ENCODE peak calls at places on chromosomes 5 and 9, in nine cellular contexts. One of them, this sample, is unnamed.

GRCh38 chr9:98806394-98807069 is 938 bp upstream of the GALNT12 start:
- DNase-seq in NB4: no peak
- DNase-seq in GM12891: no peak
- DNase-seq in sigmoid colon: peak
- DNase-seq in IMR-90: peak
- DNase-seq in K562: no peak
- DNase-seq in ovary: no peak
- DNase-seq in adrenal gland: no peak
- DNase-seq in heart left ventricle: no peak
- DNase-seq in this sample: no peak

GRCh38 chr9:117616436-117616835 is 87.8 kb upstream of the TLR4 start:
- DNase-seq in IMR-90: no peak
- DNase-seq in heart left ventricle: no peak
- DNase-seq in adrenal gland: no peak
- DNase-seq in K562: no peak
- DNase-seq in NB4: no peak
- DNase-seq in ovary: no peak
- DNase-seq in sigmoid colon: no peak
- DNase-seq in GM12891: no peak
- DNase-seq in this sample: no peak

GRCh38 chr9:98807811-98808195 is 333 bp downstream of the GALNT12 start:
- DNase-seq in sigmoid colon: peak
- DNase-seq in NB4: peak
- DNase-seq in IMR-90: no peak
- DNase-seq in heart left ventricle: no peak
- DNase-seq in GM12891: peak
- DNase-seq in ovary: no peak
- DNase-seq in adrenal gland: no peak
- DNase-seq in K562: no peak
- DNase-seq in this sample: no peak

GRCh38 chr9:101462558-101462957 is 27.0 kb upstream of the ALDOB start:
- DNase-seq in ovary: no peak
- DNase-seq in K562: peak
- DNase-seq in IMR-90: peak
- DNase-seq in adrenal gland: peak
- DNase-seq in heart left ventricle: no peak
- DNase-seq in NB4: no peak
- DNase-seq in sigmoid colon: no peak
- DNase-seq in GM12891: no peak
- DNase-seq in this sample: peak

GRCh38 chr5:4879693-4880303 is 260.3 kb upstream of the ADAMTS16 start:
- DNase-seq in NB4: peak
- DNase-seq in GM12891: peak
- DNase-seq in adrenal gland: peak
- DNase-seq in ovary: peak
- DNase-seq in heart left ventricle: peak
- DNase-seq in IMR-90: peak
- DNase-seq in sigmoid colon: peak
- DNase-seq in K562: peak
- DNase-seq in this sample: peak

GRCh38 chr5:55438931-55439477 is 95.8 kb downstream of the PLPP1 start:
- DNase-seq in adrenal gland: peak
- DNase-seq in GM12891: no peak
- DNase-seq in K562: no peak
- DNase-seq in ovary: no peak
- DNase-seq in sigmoid colon: peak
- DNase-seq in IMR-90: peak
- DNase-seq in heart left ventricle: no peak
- DNase-seq in NB4: no peak
- DNase-seq in this sample: no peak

GRCh38 chr9:127543221-127543620 is 68.9 kb upstream of the STXBP1 start:
- DNase-seq in K562: no peak
- DNase-seq in NB4: no peak
- DNase-seq in heart left ventricle: no peak
- DNase-seq in sigmoid colon: no peak
- DNase-seq in adrenal gland: no peak
- DNase-seq in ovary: no peak
- DNase-seq in IMR-90: no peak
- DNase-seq in GM12891: no peak
- DNase-seq in this sample: no peak

GRCh38 chr9:84697494-84698114 is 28.1 kb downstream of the NTRK2 start:
- DNase-seq in IMR-90: peak
- DNase-seq in K562: peak
- DNase-seq in ovary: peak
- DNase-seq in GM12891: peak
- DNase-seq in heart left ventricle: peak
- DNase-seq in adrenal gland: peak
- DNase-seq in sigmoid colon: no peak
- DNase-seq in NB4: peak
- DNase-seq in this sample: peak

GRCh38 chr5:79025054-79025465 is 40.0 kb upstream of the ARSB start:
- DNase-seq in sigmoid colon: peak
- DNase-seq in adrenal gland: peak
- DNase-seq in K562: peak
- DNase-seq in ovary: peak
- DNase-seq in GM12891: no peak
- DNase-seq in heart left ventricle: peak
- DNase-seq in NB4: peak
- DNase-seq in IMR-90: peak
- DNase-seq in this sample: peak

GRCh38 chr9:68560131-68560844 is 19.6 kb upstream of the TMEM252 start:
- DNase-seq in heart left ventricle: peak
- DNase-seq in K562: peak
- DNase-seq in sigmoid colon: peak
- DNase-seq in GM12891: no peak
- DNase-seq in IMR-90: peak
- DNase-seq in ovary: peak
- DNase-seq in adrenal gland: peak
- DNase-seq in NB4: peak
- DNase-seq in this sample: peak

GRCh38 chr5:73448451-73449136 is at the start of gene FOXD1:
- DNase-seq in IMR-90: peak
- DNase-seq in adrenal gland: peak
- DNase-seq in ovary: peak
- DNase-seq in sigmoid colon: peak
- DNase-seq in GM12891: no peak
- DNase-seq in K562: peak
- DNase-seq in NB4: peak
- DNase-seq in heart left ventricle: peak
- DNase-seq in this sample: peak

GRCh38 chr9:127555830-127556820 is 56.0 kb upstream of the STXBP1 start:
- DNase-seq in sigmoid colon: peak
- DNase-seq in ovary: peak
- DNase-seq in heart left ventricle: no peak
- DNase-seq in adrenal gland: peak
- DNase-seq in GM12891: no peak
- DNase-seq in IMR-90: peak
- DNase-seq in K562: peak
- DNase-seq in NB4: peak
- DNase-seq in this sample: peak

GRCh38 chr9:69139596-69139995 is 34.5 kb upstream of the TJP2 start:
- DNase-seq in adrenal gland: no peak
- DNase-seq in K562: no peak
- DNase-seq in sigmoid colon: no peak
- DNase-seq in NB4: no peak
- DNase-seq in ovary: no peak
- DNase-seq in IMR-90: no peak
- DNase-seq in heart left ventricle: no peak
- DNase-seq in GM12891: no peak
- DNase-seq in this sample: no peak

GRCh38 chr5:10857333-10857723 is 96.3 kb upstream of the DAP start:
- DNase-seq in IMR-90: no peak
- DNase-seq in adrenal gland: no peak
- DNase-seq in NB4: peak
- DNase-seq in heart left ventricle: no peak
- DNase-seq in GM12891: no peak
- DNase-seq in K562: no peak
- DNase-seq in sigmoid colon: no peak
- DNase-seq in ovary: no peak
- DNase-seq in this sample: no peak

GRCh38 chr5:82594097-82594496 is 315.9 kb upstream of the RPS23 start:
- DNase-seq in K562: no peak
- DNase-seq in heart left ventricle: no peak
- DNase-seq in NB4: no peak
- DNase-seq in GM12891: no peak
- DNase-seq in adrenal gland: no peak
- DNase-seq in ovary: no peak
- DNase-seq in sigmoid colon: no peak
- DNase-seq in IMR-90: peak
- DNase-seq in this sample: no peak

GRCh38 chr9:83538172-83538889 is at the start of gene FRMD3:
- DNase-seq in heart left ventricle: peak
- DNase-seq in IMR-90: peak
- DNase-seq in sigmoid colon: peak
- DNase-seq in NB4: no peak
- DNase-seq in K562: no peak
- DNase-seq in GM12891: peak
- DNase-seq in ovary: peak
- DNase-seq in adrenal gland: peak
- DNase-seq in this sample: peak

GRCh38 chr9:85433046-85433445 is 308.7 kb downstream of the AGTPBP1 start:
- DNase-seq in NB4: no peak
- DNase-seq in sigmoid colon: no peak
- DNase-seq in adrenal gland: no peak
- DNase-seq in ovary: no peak
- DNase-seq in IMR-90: no peak
- DNase-seq in heart left ventricle: no peak
- DNase-seq in GM12891: no peak
- DNase-seq in K562: no peak
- DNase-seq in this sample: no peak

DNA sequence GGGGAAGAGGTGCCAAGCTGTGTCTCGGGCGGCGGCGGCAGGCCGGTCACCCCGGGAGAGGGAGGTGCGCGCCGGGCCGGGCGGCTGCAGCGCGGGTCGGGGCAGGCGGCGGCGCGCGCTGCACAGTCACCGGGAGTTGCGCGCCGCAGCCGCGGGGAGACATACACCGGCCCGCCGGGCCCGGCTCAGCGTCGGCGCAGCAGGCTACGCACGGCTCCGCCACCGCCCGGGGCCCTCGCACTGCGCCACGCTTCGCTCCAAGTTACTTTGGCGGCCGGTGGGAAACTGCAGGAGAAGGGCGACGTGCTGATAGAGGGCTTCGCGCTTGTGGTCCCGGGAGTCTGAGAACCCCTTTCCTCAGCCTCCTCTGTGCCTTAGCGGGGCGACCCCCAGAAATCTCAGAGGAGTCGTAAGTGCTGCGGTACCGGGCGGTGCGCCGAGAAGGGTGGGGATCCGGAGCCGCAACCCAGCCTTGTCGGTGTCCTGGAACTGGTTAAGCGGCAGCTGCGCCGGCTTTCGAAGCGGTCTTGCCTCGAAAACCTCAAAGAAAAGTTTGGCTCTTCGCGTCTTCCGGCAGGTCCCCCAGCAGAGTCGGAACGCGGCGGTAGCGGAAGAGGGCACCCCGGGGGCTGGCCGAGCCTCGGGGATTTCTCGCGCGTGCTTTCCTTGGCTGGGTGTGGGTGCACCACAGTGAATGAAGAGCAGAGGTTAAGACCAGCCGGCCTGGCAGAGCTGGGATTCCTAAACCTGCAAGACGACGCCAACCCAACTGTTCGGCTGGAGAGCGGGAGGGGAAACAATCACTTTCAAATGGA is at the start of gene EFNA5:
- DNase-seq in sigmoid colon: peak
- DNase-seq in heart left ventricle: peak
- DNase-seq in IMR-90: peak
- DNase-seq in K562: no peak
- DNase-seq in ovary: peak
- DNase-seq in adrenal gland: peak
- DNase-seq in GM12891: peak
- DNase-seq in NB4: peak
- DNase-seq in this sample: peak
- TF ChIP-seq POLR2A in sigmoid colon: no peak
- TF ChIP-seq POLR2A in heart left ventricle: no peak
- TF ChIP-seq POLR2A in IMR-90: no peak
- TF ChIP-seq POLR2A in K562: no peak
- TF ChIP-seq POLR2A in ovary: no peak
- TF ChIP-seq POLR2A in adrenal gland: no peak
- TF ChIP-seq POLR2A in GM12891: no peak
- TF ChIP-seq POLR2A in NB4: no peak
- TF ChIP-seq POLR2A in this sample: peak

DNA sequence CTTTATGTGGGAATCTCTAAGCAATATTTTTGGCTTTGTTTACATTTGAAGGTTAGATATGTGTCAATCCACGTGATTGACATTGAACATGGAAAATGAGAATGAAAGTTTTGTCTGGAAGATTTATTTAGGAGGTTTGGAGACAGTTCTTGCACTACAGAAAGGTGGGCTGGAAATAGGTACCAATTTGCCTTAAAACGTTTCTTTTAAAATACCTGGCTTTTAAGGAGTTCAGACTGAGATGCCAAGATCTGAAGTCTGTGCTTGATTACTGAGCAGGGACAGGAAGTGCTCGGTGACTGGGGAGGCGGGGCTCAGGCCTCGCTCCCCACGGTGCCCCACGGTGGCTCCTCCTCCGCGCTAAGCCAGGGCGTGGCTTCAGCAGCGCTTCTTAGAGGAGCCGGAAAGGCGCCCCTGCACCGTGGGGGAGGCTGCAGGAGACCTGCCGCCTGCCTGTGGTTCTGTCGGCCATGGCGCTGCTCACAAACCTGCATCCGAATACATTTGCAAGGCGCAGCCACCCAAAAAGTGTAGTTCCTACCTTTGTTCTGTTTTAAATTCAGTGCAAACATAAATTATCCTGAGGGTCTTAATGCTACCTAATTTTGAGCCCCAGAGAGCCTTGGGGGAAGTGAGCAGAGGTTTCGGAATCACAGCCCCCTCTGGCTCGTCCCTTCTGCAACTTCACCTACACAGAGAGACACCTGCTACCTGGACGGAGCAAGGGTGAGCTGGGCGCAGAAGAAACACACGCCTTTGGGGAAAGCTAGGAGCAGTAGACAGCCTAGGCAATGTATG is 49.2 kb downstream of the USP20 start:
- DNase-seq in NB4: peak
- DNase-seq in ovary: peak
- DNase-seq in sigmoid colon: peak
- DNase-seq in K562: peak
- DNase-seq in GM12891: peak
- DNase-seq in IMR-90: peak
- DNase-seq in adrenal gland: peak
- DNase-seq in heart left ventricle: peak
- DNase-seq in this sample: peak
- TF ChIP-seq POLR2A in NB4: peak
- TF ChIP-seq POLR2A in ovary: no peak
- TF ChIP-seq POLR2A in sigmoid colon: no peak
- TF ChIP-seq POLR2A in K562: no peak
- TF ChIP-seq POLR2A in GM12891: peak
- TF ChIP-seq POLR2A in IMR-90: no peak
- TF ChIP-seq POLR2A in adrenal gland: peak
- TF ChIP-seq POLR2A in heart left ventricle: no peak
- TF ChIP-seq POLR2A in this sample: no peak

GRCh38 chr5:154937718-154938466 is at the start of gene GEMIN5:
- DNase-seq in ovary: peak
- DNase-seq in sigmoid colon: peak
- DNase-seq in K562: peak
- DNase-seq in NB4: peak
- DNase-seq in GM12891: peak
- DNase-seq in IMR-90: peak
- DNase-seq in heart left ventricle: peak
- DNase-seq in adrenal gland: peak
- DNase-seq in this sample: peak
- TF ChIP-seq POLR2A in ovary: peak
- TF ChIP-seq POLR2A in sigmoid colon: peak
- TF ChIP-seq POLR2A in K562: peak
- TF ChIP-seq POLR2A in NB4: peak
- TF ChIP-seq POLR2A in GM12891: peak
- TF ChIP-seq POLR2A in IMR-90: no peak
- TF ChIP-seq POLR2A in heart left ventricle: no peak
- TF ChIP-seq POLR2A in adrenal gland: peak
- TF ChIP-seq POLR2A in this sample: peak

GRCh38 chr9:33320568-33321261 is 30.4 kb downstream of the NFX1 start:
- DNase-seq in adrenal gland: no peak
- DNase-seq in IMR-90: peak
- DNase-seq in ovary: no peak
- DNase-seq in K562: no peak
- DNase-seq in heart left ventricle: no peak
- DNase-seq in NB4: no peak
- DNase-seq in GM12891: no peak
- DNase-seq in sigmoid colon: no peak
- DNase-seq in this sample: peak
- TF ChIP-seq POLR2A in adrenal gland: no peak
- TF ChIP-seq POLR2A in IMR-90: peak
- TF ChIP-seq POLR2A in ovary: no peak
- TF ChIP-seq POLR2A in K562: no peak
- TF ChIP-seq POLR2A in heart left ventricle: no peak
- TF ChIP-seq POLR2A in NB4: no peak
- TF ChIP-seq POLR2A in GM12891: no peak
- TF ChIP-seq POLR2A in sigmoid colon: no peak
- TF ChIP-seq POLR2A in this sample: no peak